ENCODE peak calls at places on chromosomes 12 and 14, in ten cellular contexts. F is natural killer cell, J is endothelial cell, V is fibroblast of mammary gland, A is coronary artery, H is HFFc6, R is AG10803, B is A673, K is GM20000, E is psoas muscle. L is an unnamed sample.

GRCh38 chr12:120012067-120012621 is 23.1 kb downstream of the BICDL1 start:
- DNase-seq in F (peak; percentile 19), J (peak; percentile 18), V (peak; percentile 38), A (no peak), H (peak; percentile 27), R (no peak), B (no peak), K (peak; percentile 86), E (no peak), L (peak; percentile 7)

GRCh38 chr14:61456720-61457119 is 135.3 kb downstream of the PRKCH start:
- DNase-seq in F (peak; percentile 74), J (peak; percentile 69), V (peak; percentile 80), A (no peak), H (peak; percentile 48), R (peak; percentile 76), B (peak; percentile 88), K (peak; percentile 67), E (peak; percentile 75), L (peak; percentile 81)

GRCh38 chr12:89565002-89565401 is 39.2 kb upstream of the POC1B start:
- DNase-seq in F (no peak), J (no peak), V (no peak), A (no peak), H (no peak), R (no peak), B (no peak), K (no peak), E (no peak), L (no peak)

GRCh38 chr12:88726806-88727722 is 146.8 kb upstream of the KITLG start:
- DNase-seq in F (no peak), J (no peak), V (peak; percentile 57), A (no peak), H (peak; percentile 63), R (peak; percentile 38), B (no peak), K (no peak), E (no peak), L (no peak)

GRCh38 chr12:15505616-15506015 is 183.3 kb downstream of the PTPRO start:
- DNase-seq in F (no peak), J (no peak), V (peak; percentile 25), A (no peak), H (no peak), R (no peak), B (no peak), K (no peak), E (no peak), L (no peak)

GRCh38 chr14:77918448-77918847 is 118.5 kb downstream of the ADCK1 start:
- DNase-seq in F (no peak), J (no peak), V (no peak), A (no peak), H (no peak), R (no peak), B (no peak), K (no peak), E (no peak), L (no peak)

GRCh38 chr14:51719970-51720369 is 68.3 kb downstream of the FRMD6 start:
- DNase-seq in F (no peak), J (no peak), V (no peak), A (no peak), H (no peak), R (no peak), B (no peak), K (no peak), E (no peak), L (no peak)

GRCh38 chr12:104410786-104411185 is 46.0 kb upstream of the CHST11 start:
- DNase-seq in F (no peak), J (no peak), V (peak; percentile 78), A (no peak), H (no peak), R (peak; percentile 15), B (no peak), K (no peak), E (no peak), L (no peak)

GRCh38 chr12:105814283-105814682 is 324.5 kb downstream of the NUAK1 start:
- DNase-seq in F (no peak), J (no peak), V (no peak), A (no peak), H (no peak), R (no peak), B (no peak), K (no peak), E (no peak), L (no peak)

DNA sequence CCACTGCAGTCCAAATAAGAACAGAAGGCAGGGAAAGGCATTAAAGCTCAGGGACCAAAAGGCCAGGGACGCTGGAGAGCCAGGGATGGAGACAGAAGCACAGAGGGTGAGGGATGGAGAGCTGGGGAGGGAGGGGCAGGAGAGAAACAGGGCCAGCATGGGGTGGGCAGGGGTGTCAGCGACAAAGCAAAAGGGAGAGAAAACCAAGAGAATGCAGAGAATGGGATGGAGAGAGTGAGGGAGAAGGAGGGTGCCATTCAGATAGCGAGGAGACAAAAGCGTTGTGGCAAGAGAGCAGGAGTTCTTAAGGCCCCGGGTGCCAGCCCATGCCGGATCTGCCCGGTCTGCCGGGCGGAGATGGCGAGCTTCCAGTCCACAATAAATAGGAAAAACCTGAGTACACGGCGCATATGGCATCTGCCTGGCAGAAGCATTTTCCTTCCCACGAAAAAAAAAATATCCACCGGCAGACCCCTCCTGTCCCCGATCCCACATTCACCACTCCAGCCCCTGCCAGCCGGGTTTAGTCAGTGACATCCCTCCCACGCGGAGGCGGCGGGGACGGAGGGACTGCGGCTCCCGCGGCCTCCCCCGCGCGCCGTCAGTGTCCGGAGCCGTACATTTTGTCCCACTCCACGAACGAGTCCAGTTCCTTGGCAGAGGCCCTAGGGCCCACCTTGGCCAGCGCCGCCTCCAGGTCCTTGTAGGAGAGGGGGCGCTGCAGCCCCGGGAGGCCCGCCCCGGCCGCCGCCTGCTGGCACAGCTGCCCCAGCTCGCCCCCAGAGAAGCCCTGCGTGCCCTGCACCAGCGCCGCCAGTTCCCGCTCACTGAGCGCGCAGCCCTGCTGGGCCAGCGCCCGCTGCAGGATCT is 28.4 kb downstream of the FIGNL2 start:
- DNase-seq in F (no peak), J (no peak), V (no peak), A (no peak), H (no peak), R (peak; percentile 49), B (no peak), K (no peak), E (peak; percentile 42), L (no peak)
- TF ChIP-seq CTCF in F (no peak), J (no peak), V (no peak), A (no peak), H (no peak), R (peak; percentile 4), B (no peak), K (no peak), E (no peak), L (no peak)

GRCh38 chr14:33362934-33363333 is 424.3 kb downstream of the NPAS3 start:
- DNase-seq in F (no peak), J (no peak), V (no peak), A (no peak), H (no peak), R (no peak), B (no peak), K (no peak), E (no peak), L (peak; percentile 39)

GRCh38 chr14:33369041-33369440 is 430.4 kb downstream of the NPAS3 start:
- DNase-seq in F (no peak), J (no peak), V (no peak), A (no peak), H (no peak), R (no peak), B (no peak), K (no peak), E (no peak), L (no peak)

GRCh38 chr14:33363687-33364086 is 425.0 kb downstream of the NPAS3 start:
- DNase-seq in F (no peak), J (no peak), V (no peak), A (no peak), H (no peak), R (peak; percentile 43), B (no peak), K (no peak), E (no peak), L (no peak)

GRCh38 chr14:33359288-33359881 is 420.7 kb downstream of the NPAS3 start:
- DNase-seq in F (no peak), J (no peak), V (no peak), A (no peak), H (no peak), R (no peak), B (no peak), K (no peak), E (no peak), L (no peak)

DNA sequence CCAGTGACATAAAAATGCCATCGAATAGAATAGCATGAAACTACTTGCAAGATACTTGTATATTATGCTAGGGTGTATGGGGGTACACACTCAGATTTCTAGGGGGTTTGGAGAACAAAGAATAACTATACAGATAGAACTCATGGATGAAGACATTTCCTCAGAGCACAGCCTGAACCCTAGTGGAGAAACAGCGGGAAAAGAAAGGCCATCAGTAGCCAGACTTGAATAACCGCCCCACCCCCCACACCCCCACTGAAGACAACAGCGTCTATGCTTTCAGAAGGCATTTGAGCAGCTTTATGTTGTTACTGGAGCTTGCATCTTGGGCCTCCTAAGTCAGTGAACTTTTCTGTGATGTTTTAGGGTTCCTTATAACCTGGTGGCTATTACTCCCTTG is 425.9 kb downstream of the NPAS3 start:
- DNase-seq in F (no peak), J (no peak), V (no peak), A (no peak), H (no peak), R (no peak), B (peak; percentile 43), K (no peak), E (no peak), L (peak; percentile 30)
- TF ChIP-seq CTCF in F (no peak), J (no peak), V (no peak), A (no peak), H (no peak), R (no peak), B (peak; percentile 22), K (no peak), E (no peak), L (no peak)

GRCh38 chr14:81302613-81303012 is 81.9 kb upstream of the GTF2A1 start:
- DNase-seq in F (no peak), J (no peak), V (no peak), A (no peak), H (no peak), R (no peak), B (no peak), K (no peak), E (no peak), L (no peak)
- TF ChIP-seq CTCF in F (no peak), J (no peak), V (no peak), A (no peak), H (no peak), R (no peak), B (peak; percentile 18), K (no peak), E (no peak), L (peak; percentile 10)

DNA sequence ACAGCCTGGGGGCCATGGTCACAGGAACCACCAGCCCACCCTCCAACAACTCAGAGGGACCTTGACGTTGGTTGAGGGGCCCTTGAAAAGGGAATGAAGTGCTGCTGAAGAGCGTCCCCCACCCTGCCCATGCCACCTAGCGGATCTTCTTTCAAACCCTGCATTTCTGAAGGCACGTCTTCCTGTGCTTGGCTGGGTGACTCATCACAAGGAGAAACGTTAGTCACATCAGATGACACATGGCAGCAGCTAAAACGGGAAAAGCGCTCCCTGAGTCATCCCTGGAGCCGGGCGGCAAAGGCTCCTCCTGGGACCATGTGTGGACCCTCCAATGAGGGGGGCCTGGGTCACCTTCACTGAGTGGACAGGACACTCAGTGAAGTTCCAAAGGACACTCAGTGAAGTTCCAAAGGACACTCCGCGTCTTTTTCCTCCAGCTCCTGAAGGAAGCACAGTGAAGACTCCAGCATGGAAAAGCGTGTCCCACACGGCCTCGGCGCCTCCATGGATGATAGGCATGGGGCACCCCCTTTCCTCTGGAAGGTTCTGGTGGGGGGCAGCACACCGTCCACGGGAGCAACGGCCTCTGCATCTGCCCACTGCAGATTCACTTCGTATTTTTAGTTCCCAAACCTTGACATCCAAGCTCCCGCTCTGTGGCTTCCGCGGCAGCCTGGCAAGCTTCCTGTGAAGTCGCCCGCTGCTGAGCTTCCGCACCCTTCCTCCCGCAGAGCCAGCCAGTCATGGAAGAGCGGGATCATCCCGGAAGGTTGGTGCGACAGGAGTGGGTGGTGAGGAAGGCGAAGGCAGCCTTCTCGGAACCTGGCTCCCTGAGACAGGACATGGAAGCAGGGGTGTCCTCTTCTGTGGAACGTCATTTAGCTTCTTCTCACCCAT is 383.4 kb downstream of the VRK1 start:
- DNase-seq in F (no peak), J (no peak), V (peak; percentile 77), A (no peak), H (peak; percentile 65), R (peak; percentile 79), B (peak; percentile 94), K (no peak), E (no peak), L (no peak)
- TF ChIP-seq CTCF in F (no peak), J (no peak), V (peak; percentile 24), A (no peak), H (peak; percentile 59), R (peak; percentile 53), B (peak; percentile 52), K (no peak), E (no peak), L (no peak)

L was measured in nephron progenitor cell.